ENCODE peak calls at places on chromosome 18, in nine cellular contexts. One of them, this sample, is unnamed. For H3K4me1, the result is how much of the 10 kb centered on the place peaks cover.

GRCh38 chr18:48832961-48833700 is 117.6 kb downstream of the SMAD7 start:
- DNase-seq in stomach: peak
- DNase-seq in SK-N-SH: no peak
- DNase-seq in K562: no peak
- DNase-seq in sigmoid colon: no peak
- DNase-seq in A549: peak
- DNase-seq in tibial nerve: no peak
- DNase-seq in transverse colon: peak
- DNase-seq in H1: no peak
- DNase-seq in this sample: no peak

GRCh38 chr18:1408331-1408835 is 503.7 kb downstream of the ADCYAP1 start:
- DNase-seq in H1: no peak
- DNase-seq in A549: no peak
- DNase-seq in SK-N-SH: no peak
- DNase-seq in tibial nerve: no peak
- DNase-seq in sigmoid colon: no peak
- DNase-seq in K562: no peak
- DNase-seq in stomach: no peak
- DNase-seq in transverse colon: no peak
- DNase-seq in this sample: no peak

GRCh38 chr18:34329840-34330239 is 105.1 kb upstream of the NOL4 start:
- DNase-seq in A549: no peak
- DNase-seq in H1: no peak
- DNase-seq in stomach: no peak
- DNase-seq in transverse colon: no peak
- DNase-seq in sigmoid colon: no peak
- DNase-seq in tibial nerve: no peak
- DNase-seq in SK-N-SH: no peak
- DNase-seq in K562: no peak
- DNase-seq in this sample: no peak

GRCh38 chr18:50817898-50818250 is 1.9 kb downstream of the MRO start:
- DNase-seq in A549: no peak
- DNase-seq in transverse colon: no peak
- DNase-seq in SK-N-SH: no peak
- DNase-seq in stomach: no peak
- DNase-seq in sigmoid colon: no peak
- DNase-seq in K562: no peak
- DNase-seq in tibial nerve: peak
- DNase-seq in H1: no peak
- DNase-seq in this sample: no peak

GRCh38 chr18:13381907-13382682 is 163.5 kb downstream of the LDLRAD4 start:
- DNase-seq in transverse colon: peak
- DNase-seq in A549: no peak
- DNase-seq in stomach: peak
- DNase-seq in H1: no peak
- DNase-seq in tibial nerve: peak
- DNase-seq in sigmoid colon: peak
- DNase-seq in SK-N-SH: peak
- DNase-seq in K562: no peak
- DNase-seq in this sample: peak

GRCh38 chr18:67385455-67385854 is 131.1 kb downstream of the DSEL start:
- DNase-seq in sigmoid colon: no peak
- DNase-seq in stomach: no peak
- DNase-seq in K562: no peak
- DNase-seq in transverse colon: no peak
- DNase-seq in H1: no peak
- DNase-seq in tibial nerve: no peak
- DNase-seq in A549: no peak
- DNase-seq in SK-N-SH: no peak
- DNase-seq in this sample: no peak

GRCh38 chr18:5669585-5669984 is 125.8 kb upstream of the EPB41L3 start:
- DNase-seq in tibial nerve: no peak
- DNase-seq in K562: no peak
- DNase-seq in H1: no peak
- DNase-seq in stomach: no peak
- DNase-seq in sigmoid colon: no peak
- DNase-seq in SK-N-SH: no peak
- DNase-seq in transverse colon: no peak
- DNase-seq in A549: no peak
- DNase-seq in this sample: no peak

GRCh38 chr18:36157441-36157840 is 27.7 kb downstream of the ELP2 start:
- DNase-seq in stomach: no peak
- DNase-seq in A549: no peak
- DNase-seq in K562: no peak
- DNase-seq in sigmoid colon: no peak
- DNase-seq in tibial nerve: no peak
- DNase-seq in SK-N-SH: no peak
- DNase-seq in H1: no peak
- DNase-seq in transverse colon: no peak
- DNase-seq in this sample: no peak

GRCh38 chr18:34697233-34697632 is 12.9 kb upstream of the DTNA start:
- DNase-seq in sigmoid colon: no peak
- DNase-seq in H1: no peak
- DNase-seq in SK-N-SH: no peak
- DNase-seq in A549: no peak
- DNase-seq in K562: no peak
- DNase-seq in transverse colon: no peak
- DNase-seq in tibial nerve: no peak
- DNase-seq in stomach: no peak
- DNase-seq in this sample: no peak

GRCh38 chr18:77619523-77619922 is 369.9 kb downstream of the GALR1 start:
- DNase-seq in stomach: no peak
- DNase-seq in K562: no peak
- DNase-seq in transverse colon: no peak
- DNase-seq in SK-N-SH: no peak
- DNase-seq in A549: no peak
- DNase-seq in tibial nerve: no peak
- DNase-seq in sigmoid colon: no peak
- DNase-seq in H1: no peak
- DNase-seq in this sample: no peak

GRCh38 chr18:37421349-37422080 is 144.1 kb downstream of the CELF4 start:
- DNase-seq in SK-N-SH: no peak
- DNase-seq in sigmoid colon: no peak
- DNase-seq in A549: no peak
- DNase-seq in H1: no peak
- DNase-seq in transverse colon: no peak
- DNase-seq in tibial nerve: no peak
- DNase-seq in stomach: no peak
- DNase-seq in K562: no peak
- DNase-seq in this sample: no peak

GRCh38 chr18:73235921-73236320 is 368.1 kb upstream of the NETO1 start:
- DNase-seq in sigmoid colon: no peak
- DNase-seq in tibial nerve: no peak
- DNase-seq in A549: no peak
- DNase-seq in K562: no peak
- DNase-seq in H1: no peak
- DNase-seq in transverse colon: no peak
- DNase-seq in stomach: no peak
- DNase-seq in SK-N-SH: no peak
- DNase-seq in this sample: no peak

GRCh38 chr18:7370375-7370774 is 139.5 kb downstream of the LRRC30 start:
- DNase-seq in tibial nerve: no peak
- DNase-seq in SK-N-SH: peak
- DNase-seq in A549: no peak
- DNase-seq in sigmoid colon: no peak
- DNase-seq in stomach: no peak
- DNase-seq in H1: no peak
- DNase-seq in K562: no peak
- DNase-seq in transverse colon: no peak
- DNase-seq in this sample: no peak

GRCh38 chr18:54975598-54975997 is 16.3 kb upstream of the CCDC68 start:
- DNase-seq in stomach: no peak
- DNase-seq in K562: no peak
- DNase-seq in sigmoid colon: no peak
- DNase-seq in A549: no peak
- DNase-seq in SK-N-SH: no peak
- DNase-seq in tibial nerve: no peak
- DNase-seq in H1: no peak
- DNase-seq in transverse colon: no peak
- DNase-seq in this sample: no peak

GRCh38 chr18:72140007-72140406 is 404.1 kb downstream of the CBLN2 start:
- DNase-seq in K562: no peak
- DNase-seq in transverse colon: no peak
- DNase-seq in tibial nerve: no peak
- DNase-seq in sigmoid colon: no peak
- DNase-seq in SK-N-SH: no peak
- DNase-seq in A549: no peak
- DNase-seq in H1: no peak
- DNase-seq in stomach: no peak
- DNase-seq in this sample: no peak

GRCh38 chr18:34707670-34708069 is 2.4 kb upstream of the DTNA start:
- DNase-seq in A549: peak
- DNase-seq in SK-N-SH: no peak
- DNase-seq in stomach: no peak
- DNase-seq in K562: no peak
- DNase-seq in H1: no peak
- DNase-seq in transverse colon: peak
- DNase-seq in sigmoid colon: peak
- DNase-seq in tibial nerve: no peak
- DNase-seq in this sample: peak

GRCh38 chr18:55876254-55876653 is 288.3 kb upstream of the TCF4 start:
- DNase-seq in transverse colon: no peak
- DNase-seq in tibial nerve: no peak
- DNase-seq in H1: no peak
- DNase-seq in K562: no peak
- DNase-seq in sigmoid colon: no peak
- DNase-seq in SK-N-SH: no peak
- DNase-seq in A549: no peak
- DNase-seq in stomach: no peak
- DNase-seq in this sample: no peak

GRCh38 chr18:49006641-49007136 is 55.9 kb upstream of the SMAD7 start:
- DNase-seq in stomach: no peak
- DNase-seq in transverse colon: no peak
- DNase-seq in tibial nerve: no peak
- DNase-seq in sigmoid colon: no peak
- DNase-seq in K562: no peak
- DNase-seq in A549: no peak
- DNase-seq in SK-N-SH: no peak
- DNase-seq in H1: no peak
- DNase-seq in this sample: no peak

GRCh38 chr18:45063246-45064038 is 382.8 kb downstream of the SETBP1 start:
- DNase-seq in SK-N-SH: no peak
- DNase-seq in H1: no peak
- DNase-seq in K562: peak
- DNase-seq in sigmoid colon: no peak
- DNase-seq in tibial nerve: no peak
- DNase-seq in transverse colon: no peak
- DNase-seq in stomach: no peak
- DNase-seq in A549: no peak
- DNase-seq in this sample: no peak

GRCh38 chr18:13381331-13381730 is 162.8 kb downstream of the LDLRAD4 start:
- DNase-seq in sigmoid colon: peak
- DNase-seq in SK-N-SH: no peak
- DNase-seq in tibial nerve: no peak
- DNase-seq in A549: no peak
- DNase-seq in K562: no peak
- DNase-seq in stomach: no peak
- DNase-seq in H1: no peak
- DNase-seq in transverse colon: no peak
- DNase-seq in this sample: no peak

GRCh38 chr18:37524546-37525301 is 40.9 kb downstream of the CELF4 start:
- DNase-seq in SK-N-SH: no peak
- DNase-seq in transverse colon: no peak
- DNase-seq in A549: no peak
- DNase-seq in tibial nerve: no peak
- DNase-seq in K562: no peak
- DNase-seq in sigmoid colon: no peak
- DNase-seq in stomach: no peak
- DNase-seq in H1: no peak
- DNase-seq in this sample: no peak

GRCh38 chr18:31432316-31432715 is 15.2 kb upstream of the DSG3 start:
- DNase-seq in H1: no peak
- DNase-seq in stomach: no peak
- DNase-seq in SK-N-SH: no peak
- DNase-seq in K562: no peak
- DNase-seq in A549: no peak
- DNase-seq in transverse colon: no peak
- DNase-seq in tibial nerve: no peak
- DNase-seq in sigmoid colon: no peak
- DNase-seq in this sample: no peak

GRCh38 chr18:32470136-32470712 is 458 bp downstream of the GAREM1 start:
- DNase-seq in SK-N-SH: no peak
- DNase-seq in tibial nerve: peak
- DNase-seq in transverse colon: peak
- DNase-seq in sigmoid colon: peak
- DNase-seq in K562: no peak
- DNase-seq in stomach: peak
- DNase-seq in H1: no peak
- DNase-seq in A549: peak
- DNase-seq in this sample: peak
- H3K4me1 ChIP-seq in SK-N-SH: under half
- H3K4me1 ChIP-seq in tibial nerve: under half
- H3K4me1 ChIP-seq in transverse colon: under half
- H3K4me1 ChIP-seq in sigmoid colon: under half
- H3K4me1 ChIP-seq in K562: under half
- H3K4me1 ChIP-seq in stomach: under half
- H3K4me1 ChIP-seq in H1: under half
- H3K4me1 ChIP-seq in A549: under half
- H3K4me1 ChIP-seq in this sample: under half

DNA sequence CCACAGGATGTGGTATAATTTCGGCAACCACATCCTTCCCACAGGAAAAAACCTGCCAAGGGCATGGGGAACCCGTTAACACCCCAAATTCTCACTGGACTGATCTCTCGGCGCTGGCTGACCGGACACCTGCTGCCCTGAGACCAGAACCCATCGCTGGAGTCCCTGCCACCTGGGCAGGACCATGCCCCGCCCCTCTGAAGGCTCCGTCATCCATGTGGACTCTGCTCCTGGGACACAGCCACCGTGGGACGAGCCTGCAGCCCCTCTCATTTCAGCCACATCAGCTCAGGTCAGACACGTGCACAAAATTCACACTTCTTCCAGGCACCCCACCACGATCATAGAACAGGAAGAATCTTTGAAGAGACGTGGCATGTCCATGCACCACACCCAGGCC is 108.2 kb downstream of the ZNF516 start:
- DNase-seq in SK-N-SH: no peak
- DNase-seq in K562: no peak
- DNase-seq in H1: no peak
- DNase-seq in sigmoid colon: peak
- DNase-seq in tibial nerve: no peak
- DNase-seq in transverse colon: no peak
- DNase-seq in A549: no peak
- DNase-seq in stomach: peak
- DNase-seq in this sample: no peak
- TF ChIP-seq EP300 in SK-N-SH: no peak
- TF ChIP-seq EP300 in K562: no peak
- TF ChIP-seq EP300 in H1: no peak
- TF ChIP-seq EP300 in sigmoid colon: no peak
- TF ChIP-seq EP300 in tibial nerve: no peak
- TF ChIP-seq EP300 in transverse colon: no peak
- TF ChIP-seq EP300 in A549: no peak
- TF ChIP-seq EP300 in stomach: no peak
- TF ChIP-seq EP300 in this sample: no peak

GRCh38 chr18:9846162-9846915 is 39.4 kb upstream of the TXNDC2 start:
- DNase-seq in SK-N-SH: no peak
- DNase-seq in stomach: no peak
- DNase-seq in transverse colon: no peak
- DNase-seq in sigmoid colon: no peak
- DNase-seq in tibial nerve: no peak
- DNase-seq in K562: no peak
- DNase-seq in H1: no peak
- DNase-seq in A549: no peak
- DNase-seq in this sample: no peak
- H3K4me3 ChIP-seq in SK-N-SH: no peak
- H3K4me3 ChIP-seq in stomach: no peak
- H3K4me3 ChIP-seq in transverse colon: no peak
- H3K4me3 ChIP-seq in sigmoid colon: no peak
- H3K4me3 ChIP-seq in tibial nerve: no peak
- H3K4me3 ChIP-seq in K562: no peak
- H3K4me3 ChIP-seq in H1: no peak
- H3K4me3 ChIP-seq in A549: no peak
- H3K4me3 ChIP-seq in this sample: no peak

GRCh38 chr18:23970161-23971153 is 44.1 kb upstream of the TTC39C start:
- DNase-seq in H1: no peak
- DNase-seq in transverse colon: no peak
- DNase-seq in K562: no peak
- DNase-seq in SK-N-SH: no peak
- DNase-seq in tibial nerve: no peak
- DNase-seq in stomach: no peak
- DNase-seq in sigmoid colon: no peak
- DNase-seq in A549: no peak
- DNase-seq in this sample: no peak
- H3K4me1 ChIP-seq in H1: under half
- H3K4me1 ChIP-seq in transverse colon: under half
- H3K4me1 ChIP-seq in K562: under half
- H3K4me1 ChIP-seq in SK-N-SH: under half
- H3K4me1 ChIP-seq in tibial nerve: under half
- H3K4me1 ChIP-seq in stomach: under half
- H3K4me1 ChIP-seq in sigmoid colon: under half
- H3K4me1 ChIP-seq in A549: under half
- H3K4me1 ChIP-seq in this sample: under half